ENCODE peak calls at places on chromosomes 6 and 20, in six cellular contexts. I, D, S, X, A and W are unnamed samples.

GRCh38 chr6:11140061-11140460 is 28.5 kb upstream of the ERVFRD-1 start:
- DNase-seq in S (no peak), D (peak), X (no peak), A (no peak), I (no peak), W (no peak)

GRCh38 chr20:48212806-48213509 is 427.7 kb upstream of the SULF2 start:
- DNase-seq in X (no peak), I (no peak), D (no peak), A (no peak), S (no peak), W (no peak)

GRCh38 chr6:170132011-170132521 is 158.8 kb downstream of the DLL1 start:
- DNase-seq in I (no peak), D (no peak), X (no peak), S (no peak), A (no peak), W (no peak)

GRCh38 chr6:125083684-125083990 is 69.9 kb upstream of the TPD52L1 start:
- DNase-seq in A (no peak), D (no peak), X (no peak), I (no peak), S (no peak), W (no peak)

GRCh38 chr6:141809901-141810300 is 322.8 kb upstream of the GJE1 start:
- DNase-seq in D (no peak), S (no peak), A (no peak), X (no peak), I (peak), W (no peak)

GRCh38 chr6:50145125-50145524 is 95.4 kb upstream of the DEFB112 start:
- DNase-seq in D (peak), S (no peak), A (no peak), X (no peak), I (no peak), W (no peak)

GRCh38 chr6:80338201-80338836 is 231.8 kb downstream of the BCKDHB start:
- DNase-seq in D (peak), X (peak), I (peak), A (peak), S (peak), W (peak)

GRCh38 chr20:6122111-6122872 is 538 bp downstream of the FERMT1 start:
- DNase-seq in S (no peak), I (peak), X (no peak), A (no peak), D (peak), W (no peak)

GRCh38 chr6:113031591-113031990 is 684.5 kb downstream of the RFPL4B start:
- DNase-seq in X (no peak), S (no peak), A (no peak), I (no peak), D (no peak), W (no peak)

GRCh38 chr6:113047932-113048331 is 700.8 kb downstream of the RFPL4B start:
- DNase-seq in S (no peak), D (no peak), A (no peak), I (no peak), X (no peak), W (no peak)

GRCh38 chr6:139932671-139933070 is 558.2 kb upstream of the CITED2 start:
- DNase-seq in A (no peak), D (no peak), X (no peak), S (no peak), I (no peak), W (no peak)

GRCh38 chr6:12973302-12973865 is 256.8 kb downstream of the PHACTR1 start:
- DNase-seq in D (no peak), S (no peak), X (no peak), A (no peak), I (peak), W (no peak)

GRCh38 chr6:26205161-26205624 is 118.0 kb downstream of the HFE start:
- DNase-seq in I (peak), A (peak), S (peak), D (peak), X (peak), W (no peak)

GRCh38 chr6:109000289-109000688 is 94.4 kb downstream of the SESN1 start:
- DNase-seq in A (no peak), X (no peak), I (peak), S (no peak), D (no peak), W (no peak)

GRCh38 chr6:5333653-5334052 is 72.3 kb downstream of the FARS2 start:
- DNase-seq in I (peak), X (no peak), S (no peak), D (peak), A (no peak), W (peak)

GRCh38 chr20:63698739-63699465 is 2.5 kb downstream of the TNFRSF6B start:
- DNase-seq in I (peak), S (no peak), X (no peak), A (peak), D (peak), W (peak)

GRCh38 chr6:140462495-140463311 is 1088.3 kb upstream of the CITED2 start:
- DNase-seq in S (no peak), X (no peak), D (peak), I (peak), A (no peak), W (peak)

GRCh38 chr6:128483472-128484135 is 36.8 kb downstream of the PTPRK start:
- DNase-seq in A (no peak), D (no peak), S (no peak), I (no peak), X (no peak), W (no peak)

GRCh38 chr6:148559848-148560433 is 186.9 kb upstream of the UST start:
- DNase-seq in A (peak), X (peak), S (peak), D (peak), I (peak), W (no peak)

GRCh38 chr20:58876437-58876836 is 23.9 kb downstream of the GNAS start:
- DNase-seq in I (no peak), D (no peak), A (no peak), X (no peak), S (no peak), W (no peak)

GRCh38 chr6:44076366-44077200 is 50.7 kb downstream of the MRPL14 start:
- DNase-seq in I (peak), D (no peak), S (peak), X (no peak), A (no peak), W (no peak)

GRCh38 chr6:40425192-40425919 is 161.8 kb downstream of the LRFN2 start:
- DNase-seq in A (no peak), D (no peak), X (no peak), I (no peak), S (no peak), W (no peak)

GRCh38 chr6:165441176-165441575 is 131.8 kb upstream of the C6orf118 start:
- DNase-seq in D (no peak), X (no peak), S (no peak), I (no peak), A (no peak), W (no peak)

GRCh38 chr6:166761801-166762200 is 134.8 kb upstream of the RPS6KA2 start:
- DNase-seq in S (no peak), I (no peak), D (no peak), A (no peak), X (no peak), W (no peak)

GRCh38 chr20:48716086-48716485 is 111.7 kb downstream of the PREX1 start:
- DNase-seq in I (no peak), D (no peak), A (no peak), X (peak), S (no peak), W (no peak)

GRCh38 chr20:20603339-20603990 is 109.0 kb downstream of the RALGAPA2 start:
- DNase-seq in X (no peak), I (no peak), A (no peak), S (no peak), D (no peak), W (no peak)

GRCh38 chr6:8102122-8102958 is at the start of gene EEF1E1:
- DNase-seq in A (peak), I (peak), D (peak), X (peak), S (peak), W (peak)

GRCh38 chr6:5302220-5302946 is 41.1 kb downstream of the FARS2 start:
- DNase-seq in S (no peak), I (no peak), X (no peak), A (no peak), D (no peak), W (no peak)

GRCh38 chr6:83352413-83352812 is 78.4 kb downstream of the ME1 start:
- DNase-seq in S (no peak), X (no peak), I (no peak), A (no peak), D (no peak), W (no peak)

GRCh38 chr6:166485651-166486535 is 100.6 kb downstream of the RAMACL start:
- DNase-seq in A (no peak), X (no peak), S (no peak), I (no peak), D (no peak), W (no peak)

GRCh38 chr6:129032602-129033001 is 149.7 kb downstream of the LAMA2 start:
- DNase-seq in A (no peak), D (peak), S (no peak), I (no peak), X (no peak), W (no peak)

GRCh38 chr6:108464506-108465084 is 96.1 kb upstream of the FOXO3 start:
- DNase-seq in A (no peak), S (no peak), I (peak), X (no peak), D (no peak), W (no peak)

GRCh38 chr20:51562334-51563140 is 20.0 kb upstream of the NFATC2 start:
- DNase-seq in A (peak), D (peak), X (no peak), I (peak), S (peak), W (peak)
- TF ChIP-seq CTCF in A (no peak), D (no peak), X (peak), I (peak), S (no peak), W (no peak)

GRCh38 chr20:57528148-57528547 is 3.2 kb upstream of the CTCFL start:
- DNase-seq in X (no peak), I (no peak), D (no peak), S (no peak), A (no peak), W (no peak)

GRCh38 chr20:57527728-57528127 is 2.8 kb upstream of the CTCFL start:
- DNase-seq in I (no peak), D (no peak), S (no peak), A (no peak), X (no peak), W (no peak)

GRCh38 chr20:57525328-57526053 is 551 bp upstream of the CTCFL start:
- DNase-seq in D (no peak), I (no peak), X (no peak), S (no peak), A (no peak), W (no peak)

GRCh38 chr20:57526067-57526884 is 1.3 kb upstream of the CTCFL start:
- DNase-seq in X (peak), I (no peak), S (no peak), D (no peak), A (no peak), W (no peak)

DNA sequence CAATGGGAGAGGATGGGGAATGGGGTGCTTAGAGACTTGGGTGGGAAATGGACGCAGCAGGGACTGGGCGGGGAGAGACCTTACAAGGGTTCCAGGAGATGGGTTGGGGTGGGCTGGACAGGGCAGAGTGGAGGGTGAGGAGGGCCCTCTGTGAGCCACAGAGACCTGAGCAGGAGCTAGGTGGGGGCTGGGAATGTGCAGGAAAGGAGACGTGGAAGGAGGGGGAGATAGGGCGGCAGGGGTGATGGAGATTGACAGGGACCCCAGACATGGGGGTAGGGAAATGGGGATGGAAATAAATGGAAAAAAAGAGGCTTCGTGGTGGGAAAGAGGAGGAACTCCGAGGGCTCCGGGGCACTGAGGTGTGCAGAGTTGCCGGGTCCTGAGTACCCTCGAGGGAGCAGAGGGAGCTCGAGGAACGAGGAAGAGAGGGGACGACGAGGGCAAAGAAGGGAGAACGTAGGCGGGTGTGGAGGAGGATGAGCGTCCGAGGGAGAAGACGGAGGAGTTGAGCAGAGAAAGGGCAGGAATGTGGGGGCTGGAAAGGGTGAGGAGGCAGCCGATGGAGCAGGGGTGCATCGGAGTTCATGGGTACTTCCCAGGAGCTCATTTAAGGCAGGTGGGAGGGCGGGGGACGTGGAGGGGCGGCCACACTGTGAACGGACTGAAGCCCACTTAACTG is 2.1 kb upstream of the CTCFL start:
- DNase-seq in S (no peak), D (no peak), A (no peak), I (no peak), X (no peak), W (no peak)
- TF ChIP-seq CTCF in S (no peak), D (no peak), A (no peak), I (no peak), X (no peak), W (no peak)

DNA sequence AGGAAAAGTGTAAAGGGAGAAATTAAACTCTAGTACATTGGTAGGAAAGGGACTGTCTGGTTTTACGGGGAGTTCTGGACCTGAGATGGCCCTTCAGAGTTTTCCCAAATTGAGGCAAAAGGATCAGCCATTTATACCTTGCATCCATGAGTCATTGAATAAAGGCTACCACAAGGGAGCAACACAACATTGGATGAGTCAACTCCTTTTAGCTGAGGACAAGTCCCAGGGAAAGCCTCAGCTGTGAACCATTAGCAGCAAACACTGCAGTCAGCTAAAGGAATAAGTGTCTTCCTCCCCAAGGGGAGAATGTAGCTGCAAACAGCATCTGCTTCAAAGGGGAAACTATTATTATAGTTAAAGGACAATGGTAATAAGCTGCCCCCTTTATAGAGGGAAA is 468.7 kb upstream of the ID4 start:
- DNase-seq in S (no peak), X (no peak), I (peak), A (no peak), D (peak), W (peak)
- TF ChIP-seq CTCF in S (no peak), X (no peak), I (no peak), A (no peak), D (no peak), W (peak)

DNA sequence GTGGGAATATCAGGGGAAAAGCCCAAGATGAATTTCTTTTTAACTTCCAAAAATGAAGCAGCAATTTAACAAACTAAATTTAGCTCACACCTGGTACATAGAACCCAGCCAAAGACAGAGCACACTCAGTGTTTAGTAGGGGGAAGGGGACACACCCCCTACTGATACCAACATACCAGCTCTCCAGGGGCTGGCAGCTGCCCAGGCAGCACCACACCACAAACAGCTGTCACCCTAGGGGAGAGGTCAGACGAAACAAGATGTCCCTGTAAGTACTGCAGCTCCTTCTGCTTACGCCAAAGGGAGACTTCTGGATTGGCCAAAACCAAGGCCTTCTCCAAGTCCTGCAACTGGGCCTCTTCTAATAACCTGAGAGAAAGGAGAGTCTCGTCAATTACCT is 26.0 kb downstream of the MDN1 start:
- DNase-seq in I (peak), A (no peak), D (no peak), S (no peak), X (no peak), W (no peak)
- TF ChIP-seq CTCF in I (no peak), A (no peak), D (no peak), S (no peak), X (no peak), W (no peak)

GRCh38 chr6:70222350-70222749 is 80.5 kb downstream of the COL9A1 start:
- DNase-seq in D (no peak), A (no peak), S (no peak), I (no peak), X (no peak), W (no peak)

GRCh38 chr6:70225052-70225451 is 77.8 kb downstream of the COL9A1 start:
- DNase-seq in D (no peak), A (no peak), S (no peak), X (no peak), I (no peak), W (no peak)

GRCh38 chr6:70219943-70220613 is 82.8 kb downstream of the COL9A1 start:
- DNase-seq in D (no peak), I (no peak), S (no peak), X (no peak), A (no peak), W (no peak)

GRCh38 chr6:70221715-70222236 is 81.1 kb downstream of the COL9A1 start:
- DNase-seq in S (no peak), A (no peak), X (no peak), D (no peak), I (no peak), W (no peak)

DNA sequence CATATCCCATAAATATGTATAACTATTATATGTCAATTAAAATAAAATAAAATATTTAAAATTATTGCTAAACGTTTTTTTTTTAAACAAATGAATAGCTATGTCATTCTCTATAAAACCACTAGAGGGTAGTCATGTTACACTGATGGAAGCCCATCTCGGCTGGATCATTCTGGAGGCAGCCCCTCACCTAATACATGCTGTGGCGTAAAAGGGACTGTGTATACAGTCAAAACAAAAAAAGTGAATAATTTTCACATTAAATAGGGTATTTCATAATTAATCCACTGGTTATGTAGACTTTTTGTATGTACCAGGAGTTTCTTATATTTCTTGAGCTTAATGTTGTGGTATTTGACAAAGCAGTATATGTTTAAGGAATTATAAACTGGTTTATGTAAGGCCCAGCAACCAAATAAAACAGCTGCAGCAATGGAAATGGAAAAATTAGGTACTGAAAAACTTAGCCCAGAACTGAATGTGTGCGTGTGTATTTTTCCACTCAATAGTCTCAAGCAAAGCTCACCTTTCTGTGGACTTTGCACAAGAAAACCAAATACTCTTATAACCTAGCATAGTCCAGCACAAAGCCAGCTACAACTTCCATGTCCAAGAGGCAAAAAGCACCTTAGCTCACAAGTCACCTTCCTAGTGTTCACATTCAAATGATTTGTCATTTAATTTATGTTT is 81.7 kb downstream of the COL9A1 start:
- DNase-seq in I (peak), S (no peak), X (no peak), D (peak), A (peak), W (no peak)
- TF ChIP-seq CTCF in I (peak), S (peak), X (peak), D (peak), A (peak), W (peak)

GRCh38 chr6:131998255-131998982 is 47.2 kb upstream of the CCN2 start:
- DNase-seq in S (no peak), I (peak), D (no peak), A (no peak), X (no peak), W (no peak)

GRCh38 chr6:132000296-132000695 is 49.1 kb upstream of the CCN2 start:
- DNase-seq in X (no peak), I (no peak), S (no peak), A (no peak), D (no peak), W (no peak)

GRCh38 chr6:131999545-132000146 is 48.5 kb upstream of the CCN2 start:
- DNase-seq in X (no peak), D (no peak), A (no peak), S (no peak), I (no peak), W (no peak)

GRCh38 chr6:131995924-131996323 is 44.8 kb upstream of the CCN2 start:
- DNase-seq in X (no peak), D (peak), A (no peak), S (no peak), I (peak), W (peak)

GRCh38 chr6:131997450-131998153 is 46.4 kb upstream of the CCN2 start:
- DNase-seq in X (no peak), D (no peak), A (no peak), I (no peak), S (no peak), W (no peak)
- TF ChIP-seq CTCF in X (no peak), D (no peak), A (no peak), I (no peak), S (no peak), W (no peak)

GRCh38 chr6:24720604-24721460 is 1.9 kb upstream of the C6orf62 start:
- DNase-seq in A (peak), X (peak), I (peak), D (peak), S (peak), W (peak)
- TF ChIP-seq CTCF in A (no peak), X (no peak), I (no peak), D (no peak), S (no peak), W (no peak)